ENCODE peak calls at places on chromosomes 13 and 19, in six cellular contexts. K, X, U, R, W and O are unnamed samples.
A peak's percentile ranks its signal among the peaks of the same experiment; 100 is the strongest.

GRCh38 chr13:26991508-26992181 is 180.0 kb downstream of the USP12 start:
- DNase-seq in K (no peak), X (no peak), U (peak; percentile 53), R (no peak), W (no peak), O (no peak)

GRCh38 chr19:7699422-7700127 is 2.4 kb downstream of the FCER2 start:
- DNase-seq in K (no peak), X (no peak), U (peak; percentile 45), R (peak; percentile 70), W (peak; percentile 3), O (no peak)

GRCh38 chr13:98325724-98326123 is 148.7 kb upstream of the RNF113B start:
- DNase-seq in K (no peak), X (no peak), U (no peak), R (no peak), W (no peak), O (no peak)

GRCh38 chr19:13781547-13781946 is 7.3 kb downstream of the C19orf53 start:
- DNase-seq in K (peak; percentile 91), X (peak; percentile 90), U (peak; percentile 67), R (peak; percentile 76), W (peak; percentile 95), O (no peak)

GRCh38 chr13:22486490-22486889 is 694.3 kb upstream of the SGCG start:
- DNase-seq in K (no peak), X (no peak), U (no peak), R (no peak), W (no peak), O (no peak)

GRCh38 chr19:19448238-19448544 is 42.7 kb downstream of the GATAD2A start:
- DNase-seq in K (no peak), X (no peak), U (no peak), R (no peak), W (no peak), O (no peak)

GRCh38 chr13:112638157-112638750 is 50.3 kb upstream of the TUBGCP3 start:
- DNase-seq in K (no peak), X (no peak), U (peak; percentile 6), R (no peak), W (no peak), O (no peak)

GRCh38 chr13:40206241-40207109 is 460.0 kb downstream of the FOXO1 start:
- DNase-seq in K (peak; percentile 88), X (no peak), U (peak; percentile 64), R (no peak), W (peak; percentile 81), O (peak; percentile 82)

GRCh38 chr13:77310579-77311279 is 16.2 kb downstream of the MYCBP2 start:
- DNase-seq in K (peak; percentile 61), X (no peak), U (peak; percentile 15), R (no peak), W (no peak), O (no peak)

GRCh38 chr13:60448907-60449510 is 52.0 kb downstream of the TDRD3 start:
- DNase-seq in K (peak; percentile 75), X (peak; percentile 46), U (peak; percentile 52), R (peak; percentile 49), W (peak; percentile 44), O (peak; percentile 7)

GRCh38 chr19:58549664-58550361 is 5.1 kb downstream of the CHMP2A start:
- DNase-seq in K (no peak), X (no peak), U (no peak), R (no peak), W (no peak), O (no peak)

GRCh38 chr19:1474011-1474764 is 4.8 kb downstream of the C19orf25 start:
- DNase-seq in K (no peak), X (no peak), U (no peak), R (no peak), W (peak; percentile 61), O (no peak)
- H3K27ac ChIP-seq in K (no peak overlapping the region), X (no peak overlapping the region), U (no peak overlapping the region), R (no peak overlapping the region), W (no peak overlapping the region), O (no peak overlapping the region)

DNA sequence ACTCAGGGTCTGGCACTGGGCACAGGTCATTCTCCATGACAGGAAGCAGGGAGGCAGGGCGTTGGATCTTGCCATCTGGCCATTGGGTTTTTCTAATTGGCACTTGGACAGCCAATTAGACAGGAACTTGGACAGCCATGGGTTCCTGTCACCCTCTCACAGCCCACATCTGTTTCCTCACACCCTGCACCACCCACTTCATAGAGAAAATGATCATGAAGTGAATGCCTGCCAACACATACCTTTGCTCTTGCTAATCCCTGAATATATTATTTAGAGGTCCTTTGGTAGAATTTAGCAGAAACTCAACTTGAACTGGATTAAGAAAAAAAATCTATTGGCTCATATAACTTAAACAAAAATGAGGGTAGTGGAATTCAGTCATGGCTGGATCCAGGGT is 4.9 kb upstream of the OLFM2 start:
- DNase-seq in K (no peak), X (no peak), U (no peak), R (no peak), W (peak; percentile 59), O (no peak)
- H3K9ac ChIP-seq in K (no peak overlapping the region), X (no peak overlapping the region), U (no peak overlapping the region), R (no peak overlapping the region), W (no peak overlapping the region), O (no peak overlapping the region)

DNA sequence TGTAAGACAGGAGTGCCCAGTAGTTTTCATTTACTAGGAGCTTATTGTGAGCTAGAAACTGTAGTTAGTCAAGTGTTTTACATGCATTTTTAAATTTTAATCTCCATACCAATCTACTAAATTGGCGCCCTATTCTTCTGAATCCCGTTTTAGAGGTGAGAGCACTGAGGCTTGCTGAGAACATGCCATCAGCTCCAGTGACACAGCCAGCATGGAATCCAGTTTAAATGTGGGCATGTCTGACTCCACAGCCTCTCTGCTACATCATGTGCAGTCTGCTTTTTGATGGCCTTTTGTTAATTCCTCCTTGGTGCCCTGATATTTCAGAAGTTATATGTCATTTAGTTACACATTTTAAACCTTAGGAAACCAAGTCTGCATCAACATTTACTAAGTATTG is 325.4 kb downstream of the DLEU7 start:
- DNase-seq in K (no peak), X (no peak), U (no peak), R (no peak), W (peak; percentile 50), O (no peak)
- H3K27ac ChIP-seq in K (no peak overlapping the region), X (no peak overlapping the region), U (no peak overlapping the region), R (no peak overlapping the region), W (no peak overlapping the region), O (no peak overlapping the region)

DNA sequence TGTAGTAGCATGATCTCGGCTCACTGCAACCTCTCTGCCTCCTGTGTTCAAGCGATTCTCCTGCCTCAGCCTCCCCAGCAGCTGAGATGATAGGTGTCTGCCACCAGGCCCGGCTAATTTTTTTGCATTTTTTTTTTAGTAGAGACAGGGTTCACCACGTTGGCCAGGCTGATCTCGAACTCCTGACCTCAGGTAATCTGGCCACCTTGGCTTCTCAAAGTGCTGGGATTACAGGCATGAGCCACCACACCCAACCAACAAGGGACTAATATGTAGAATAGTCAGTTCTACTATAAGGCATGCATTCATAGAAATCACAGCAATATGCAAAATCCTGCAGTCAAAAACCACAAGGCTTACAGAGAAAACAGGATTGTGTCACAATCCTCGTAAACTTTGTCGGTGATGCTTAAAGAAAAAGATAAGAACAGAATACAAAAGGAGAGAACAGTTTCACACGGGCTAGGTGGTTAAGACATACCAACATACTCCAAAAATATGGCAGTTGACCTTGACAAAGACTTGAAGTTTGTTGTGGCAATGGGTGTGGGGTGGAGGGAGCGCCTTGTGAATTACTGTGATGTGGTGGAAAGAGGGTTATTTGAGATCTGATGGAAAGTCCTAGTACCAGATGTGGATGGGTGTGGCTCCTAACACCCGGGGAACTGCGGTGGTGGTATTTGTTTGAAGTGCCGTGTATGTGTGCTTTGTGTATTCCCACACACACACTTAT is 12.5 kb downstream of the NOSIP start:
- DNase-seq in K (no peak), X (no peak), U (peak; percentile 29), R (peak; percentile 28), W (no peak), O (no peak)
- H3K9ac ChIP-seq in K (no peak overlapping the region), X (no peak overlapping the region), U (no peak overlapping the region), R (no peak overlapping the region), W (no peak overlapping the region), O (no peak overlapping the region)

GRCh38 chr13:113643593-113643992 is 14.4 kb downstream of the ATP4B start:
- DNase-seq in K (no peak), X (no peak), U (no peak), R (no peak), W (peak; percentile 91), O (no peak)
- H3K27ac ChIP-seq in K (no peak overlapping the region), X (no peak overlapping the region), U (no peak overlapping the region), R (no peak overlapping the region), W (no peak overlapping the region), O (no peak overlapping the region)

GRCh38 chr19:49465371-49465770 is 8.6 kb upstream of the FLT3LG start:
- DNase-seq in K (no peak), X (no peak), U (no peak), R (no peak), W (no peak), O (no peak)

GRCh38 chr19:49468199-49468598 is 5.8 kb upstream of the FLT3LG start:
- DNase-seq in K (no peak), X (no peak), U (no peak), R (no peak), W (no peak), O (peak; percentile 59)

GRCh38 chr19:49470615-49470978 is 3.4 kb upstream of the FLT3LG start:
- DNase-seq in K (no peak), X (no peak), U (no peak), R (no peak), W (no peak), O (no peak)

GRCh38 chr19:49469828-49470614 is 4.0 kb upstream of the FLT3LG start:
- DNase-seq in K (no peak), X (no peak), U (no peak), R (no peak), W (no peak), O (no peak)

DNA sequence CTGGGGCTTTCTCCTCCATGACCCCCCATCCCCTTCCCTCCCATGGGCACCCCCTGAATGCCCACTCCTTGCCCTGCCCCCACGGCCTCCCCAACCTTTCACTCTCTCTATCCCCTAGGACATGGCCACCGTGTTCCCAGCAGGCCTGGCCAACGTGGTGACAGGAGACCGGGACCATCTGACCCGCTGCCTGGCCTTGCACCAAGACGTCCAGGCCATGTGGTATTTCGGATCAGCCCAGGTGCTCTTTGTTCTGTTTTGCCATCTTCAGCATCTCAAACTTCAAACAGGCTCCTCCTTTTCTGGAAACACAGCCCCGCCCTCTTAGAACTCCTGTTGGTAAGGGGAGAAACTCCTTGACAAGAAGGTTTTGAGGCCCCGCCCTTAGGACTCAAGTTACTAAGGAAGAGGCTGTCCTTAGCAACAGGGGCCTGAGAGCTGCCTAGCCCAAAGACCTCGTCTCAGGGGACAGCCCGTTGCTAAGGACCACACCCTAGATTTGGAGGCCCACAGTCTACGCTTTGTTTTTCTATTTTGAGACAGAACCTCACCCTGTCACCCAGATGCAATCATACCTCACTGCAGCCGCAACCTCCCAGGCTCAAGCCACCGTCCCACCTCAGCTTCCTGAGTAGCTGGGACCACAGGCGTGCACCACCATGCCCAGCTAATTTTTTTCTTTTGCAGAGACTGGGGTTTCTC is 5.1 kb upstream of the FLT3LG start:
- DNase-seq in K (no peak), X (peak; percentile 94), U (peak; percentile 77), R (peak; percentile 95), W (peak; percentile 23), O (peak; percentile 73)
- H3K9ac ChIP-seq in K (no peak overlapping the region), X (no peak overlapping the region), U (no peak overlapping the region), R (no peak overlapping the region), W (no peak overlapping the region), O (peak overlapping the region; percentile 47)

DNA sequence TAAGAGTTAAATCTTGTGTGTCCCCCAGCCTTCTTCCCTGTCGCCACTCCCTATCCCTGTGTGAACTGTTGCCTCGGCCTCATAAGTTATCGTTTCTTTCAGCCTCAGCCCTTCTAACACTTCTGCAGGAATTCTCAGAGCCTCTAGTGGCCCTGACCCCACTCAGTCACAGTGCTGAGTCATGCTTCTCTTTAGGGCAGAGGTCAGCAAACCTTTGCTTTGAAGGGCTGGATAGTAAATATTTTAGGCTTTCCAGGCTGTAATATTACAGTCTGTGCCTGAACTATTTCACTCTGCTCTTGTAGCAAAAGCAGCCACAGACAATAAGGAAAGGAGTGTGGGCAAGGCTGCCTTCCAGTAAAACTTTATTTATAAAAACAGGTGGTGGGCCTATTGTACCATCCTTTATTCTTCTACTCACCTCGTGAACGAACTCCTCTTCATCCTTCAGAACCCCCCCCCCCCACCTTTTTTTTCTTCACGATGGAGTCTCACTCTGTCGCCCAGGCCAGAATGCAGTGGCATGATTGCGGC is 22.1 kb downstream of the MYO9B start:
- DNase-seq in K (peak; percentile 41), X (no peak), U (peak; percentile 53), R (peak; percentile 83), W (peak; percentile 39), O (no peak)
- H3K27ac ChIP-seq in K (peak overlapping the region; percentile 16), X (no peak overlapping the region), U (peak overlapping the region; percentile 19), R (peak overlapping the region; percentile 66), W (peak overlapping the region; percentile 1), O (no peak overlapping the region)